ENCODE peak calls at places on chromosomes 7 and 10, in seven cellular contexts. T is spleen; V is fibroblast of mammary gland; P is heart left ventricle; W is PC-9; J is cardiac muscle cell; Z is CD8-positive, alpha-beta T cell. L is an unnamed sample.

GRCh38 chr10:78196964-78197363 is 163.3 kb downstream of the RPS24 start:
- DNase-seq in P (no peak), J (peak), V (peak), T (no peak), W (no peak), Z (no peak), L (peak)

GRCh38 chr7:143435266-143435665 is 8.0 kb upstream of the TAS2R60 start:
- DNase-seq in T (no peak), J (no peak), W (no peak), Z (no peak), P (no peak), V (peak), L (peak)

GRCh38 chr7:116499168-116500070 is at the start of gene CAV2:
- DNase-seq in Z (no peak), T (peak), J (peak), W (peak), P (peak), V (peak), L (peak)

GRCh38 chr7:2164156-2164555 is 68.6 kb downstream of the MAD1L1 start:
- DNase-seq in Z (no peak), J (no peak), V (no peak), T (no peak), P (no peak), W (no peak), L (no peak)

GRCh38 chr10:86165666-86166065 is 200.9 kb downstream of the GRID1 start:
- DNase-seq in Z (no peak), W (no peak), T (peak), P (no peak), J (no peak), V (no peak), L (no peak)

GRCh38 chr10:89301231-89301630 is 615 bp upstream of the IFIT2 start:
- DNase-seq in Z (no peak), W (no peak), T (no peak), P (no peak), V (peak), J (peak), L (peak)

GRCh38 chr10:126049741-126050140 is 153.4 kb downstream of the FANK1 start:
- DNase-seq in T (no peak), V (peak), J (peak), P (peak), W (no peak), Z (no peak), L (peak)

GRCh38 chr10:124145109-124145860 is 51.9 kb upstream of the CHST15 start:
- DNase-seq in V (peak), T (peak), P (no peak), J (peak), Z (no peak), W (peak), L (peak)

GRCh38 chr10:10533417-10533816 is 484.3 kb upstream of the CELF2 start:
- DNase-seq in T (no peak), J (no peak), V (peak), P (no peak), Z (no peak), W (no peak), L (no peak)

GRCh38 chr7:70738080-70738479 is 393.9 kb upstream of the GALNT17 start:
- DNase-seq in T (no peak), J (peak), P (no peak), W (no peak), Z (no peak), V (peak), L (peak)

GRCh38 chr7:92765725-92766124 is 70.6 kb downstream of the CDK6 start:
- DNase-seq in P (no peak), V (peak), W (peak), T (no peak), J (peak), Z (no peak), L (peak)

GRCh38 chr7:134421998-134422397 is 36.9 kb downstream of the AKR1B1 start:
- DNase-seq in V (no peak), J (no peak), P (no peak), W (no peak), Z (no peak), T (no peak), L (peak)

GRCh38 chr10:2081501-2081900 is 344.2 kb upstream of the ADARB2 start:
- DNase-seq in P (no peak), W (no peak), Z (no peak), J (no peak), V (no peak), T (no peak), L (no peak)

GRCh38 chr10:95480102-95480900 is 80.9 kb downstream of the SORBS1 start:
- DNase-seq in T (no peak), Z (no peak), V (peak), W (no peak), J (peak), P (peak), L (peak)

GRCh38 chr7:55964802-55965470 is 551 bp downstream of the NIPSNAP2 start:
- DNase-seq in V (peak), T (peak), P (peak), Z (no peak), W (peak), J (peak), L (peak)

GRCh38 chr10:3452683-3453388 is 280.3 kb upstream of the PITRM1 start:
- DNase-seq in T (no peak), J (peak), P (no peak), W (no peak), Z (no peak), V (peak), L (peak)

GRCh38 chr10:8473205-8473604 is 418.7 kb downstream of the GATA3 start:
- DNase-seq in T (no peak), P (no peak), Z (no peak), J (peak), W (no peak), V (no peak), L (peak)

GRCh38 chr10:78981257-78981969 is 87.4 kb upstream of the ZMIZ1 start:
- DNase-seq in V (no peak), P (no peak), T (no peak), Z (no peak), W (no peak), J (no peak), L (no peak)

GRCh38 chr10:13001041-13001886 is at the start of gene CCDC3:
- DNase-seq in W (no peak), Z (no peak), P (peak), T (no peak), J (peak), V (no peak), L (no peak)

GRCh38 chr10:128563904-128564303 is 437.7 kb upstream of the MKI67 start:
- DNase-seq in J (no peak), W (no peak), V (no peak), Z (no peak), P (no peak), T (no peak), L (no peak)

GRCh38 chr7:51128545-51129466 is 187.8 kb downstream of the COBL start:
- DNase-seq in J (no peak), T (no peak), Z (no peak), P (no peak), W (no peak), V (no peak), L (no peak)

DNA sequence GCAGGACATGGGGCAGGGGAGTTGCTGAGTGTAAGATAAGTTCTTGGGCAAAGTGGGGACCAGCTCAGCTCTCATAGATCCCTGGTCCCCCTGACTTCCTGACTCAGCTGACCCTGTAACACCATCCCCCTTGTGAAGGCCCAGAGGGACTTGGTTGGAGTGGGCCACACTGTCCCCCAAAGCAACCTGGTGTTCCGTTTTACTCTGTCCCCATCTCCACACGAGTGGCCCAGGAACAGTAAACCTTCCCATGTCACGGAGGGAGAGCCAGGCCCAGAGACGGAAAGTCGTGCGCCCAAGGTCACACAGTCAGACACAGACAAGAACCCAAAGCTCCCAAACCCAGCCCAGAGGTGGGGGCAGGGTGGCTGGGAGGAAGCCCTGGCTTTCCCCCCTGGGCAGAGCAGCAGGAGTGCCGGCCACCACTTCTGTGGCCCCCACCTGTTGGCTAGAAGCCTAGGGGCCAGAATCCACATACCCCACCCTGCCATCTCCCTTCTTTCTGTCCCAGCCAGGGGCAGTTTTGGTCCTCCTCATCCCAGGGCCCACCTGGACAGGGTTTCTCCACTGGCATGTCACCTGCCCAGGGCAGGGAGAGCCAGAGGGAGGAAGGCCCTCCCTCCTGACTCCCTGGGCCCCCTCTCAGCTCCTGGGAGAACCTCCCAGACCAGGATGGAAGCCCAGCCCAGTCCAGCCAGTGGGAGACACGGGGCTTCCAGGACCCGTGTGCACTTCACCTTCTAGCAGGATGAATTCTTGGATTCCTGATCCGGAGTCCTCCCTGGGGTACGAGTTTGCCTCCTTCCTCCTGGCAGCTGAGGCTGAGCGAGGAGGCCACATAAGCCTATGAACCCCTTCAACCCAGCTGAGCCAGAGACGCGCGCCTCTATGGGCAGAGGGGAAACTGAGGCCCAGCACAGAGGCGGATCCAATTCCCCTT is 20.6 kb upstream of the VPS37D start:
- DNase-seq in W (no peak), Z (no peak), T (no peak), J (no peak), P (no peak), V (no peak), L (no peak)
- H3K4me3 ChIP-seq in W (peak), Z (no peak), T (no peak), J (no peak), P (no peak), V (no peak), L (no peak)

GRCh38 chr7:112404321-112404720 is 45.9 kb upstream of the IFRD1 start:
- DNase-seq in Z (no peak), T (no peak), J (no peak), P (no peak), V (no peak), W (no peak), L (no peak)
- TF ChIP-seq CTCF in Z (no peak), T (no peak), J (no peak), P (no peak), V (no peak), W (no peak), L (no peak)

GRCh38 chr7:142377567-142377966 is 119.7 kb upstream of the PRSS58 start:
- DNase-seq in T (no peak), J (no peak), Z (no peak), V (no peak), W (no peak), P (no peak), L (no peak)

GRCh38 chr7:142375710-142376313 is 118.0 kb upstream of the PRSS58 start:
- DNase-seq in Z (no peak), V (peak), J (peak), T (no peak), P (no peak), W (peak), L (peak)

GRCh38 chr7:142371586-142372377 is 113.9 kb upstream of the PRSS58 start:
- DNase-seq in W (no peak), J (no peak), T (no peak), Z (no peak), V (no peak), P (no peak), L (no peak)

GRCh38 chr7:142376356-142376997 is 118.6 kb upstream of the PRSS58 start:
- DNase-seq in P (no peak), J (no peak), Z (no peak), T (no peak), V (no peak), W (no peak), L (no peak)

GRCh38 chr7:142372727-142373126 is 114.9 kb upstream of the PRSS58 start:
- DNase-seq in J (no peak), V (no peak), T (no peak), W (no peak), P (no peak), Z (no peak), L (no peak)
- H3K4me3 ChIP-seq in J (no peak), V (no peak), T (no peak), W (no peak), P (no peak), Z (no peak), L (no peak)

DNA sequence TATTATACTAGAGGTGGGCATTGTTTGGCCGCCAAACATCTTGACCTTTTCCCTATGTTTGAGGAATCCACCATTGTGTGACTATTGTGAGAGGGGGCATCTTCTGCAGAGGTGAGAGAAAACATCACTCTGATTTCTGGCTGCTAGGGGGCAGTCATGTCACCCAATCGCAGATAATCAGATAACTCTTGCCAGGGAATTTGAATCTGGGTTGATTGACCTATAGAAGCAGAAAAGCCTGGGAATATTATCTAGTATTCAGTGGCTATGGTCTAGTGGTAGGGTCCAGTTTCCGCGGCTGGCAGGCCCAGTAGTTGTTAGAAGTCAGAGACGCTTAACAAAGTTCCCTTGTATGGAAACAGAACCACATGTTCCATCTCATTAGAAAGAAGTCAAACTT is 808.5 kb downstream of the PHTF2 start:
- DNase-seq in Z (no peak), J (no peak), P (no peak), T (no peak), W (no peak), V (peak), L (no peak)
- TF ChIP-seq CTCF in Z (no peak), J (no peak), P (no peak), T (no peak), W (peak), V (peak), L (no peak)

GRCh38 chr10:47299989-47300931 is at the start of gene GDF10:
- DNase-seq in W (no peak), J (peak), T (no peak), Z (no peak), P (no peak), V (no peak), L (no peak)
- H3K4me3 ChIP-seq in W (no peak), J (peak), T (peak), Z (peak), P (peak), V (no peak), L (peak)

GRCh38 chr10:33107953-33108352 is 149.9 kb upstream of the ITGB1 start:
- DNase-seq in Z (no peak), J (no peak), P (no peak), T (no peak), W (no peak), V (no peak), L (no peak)

GRCh38 chr10:33109384-33109783 is 151.4 kb upstream of the ITGB1 start:
- DNase-seq in V (no peak), P (no peak), W (no peak), J (no peak), Z (no peak), T (no peak), L (no peak)

GRCh38 chr10:33109788-33110469 is 151.9 kb upstream of the ITGB1 start:
- DNase-seq in Z (no peak), V (no peak), P (no peak), W (no peak), J (no peak), T (no peak), L (no peak)

GRCh38 chr10:33103980-33104379 is 145.9 kb upstream of the ITGB1 start:
- DNase-seq in W (no peak), P (no peak), T (no peak), J (no peak), V (no peak), Z (no peak), L (no peak)

DNA sequence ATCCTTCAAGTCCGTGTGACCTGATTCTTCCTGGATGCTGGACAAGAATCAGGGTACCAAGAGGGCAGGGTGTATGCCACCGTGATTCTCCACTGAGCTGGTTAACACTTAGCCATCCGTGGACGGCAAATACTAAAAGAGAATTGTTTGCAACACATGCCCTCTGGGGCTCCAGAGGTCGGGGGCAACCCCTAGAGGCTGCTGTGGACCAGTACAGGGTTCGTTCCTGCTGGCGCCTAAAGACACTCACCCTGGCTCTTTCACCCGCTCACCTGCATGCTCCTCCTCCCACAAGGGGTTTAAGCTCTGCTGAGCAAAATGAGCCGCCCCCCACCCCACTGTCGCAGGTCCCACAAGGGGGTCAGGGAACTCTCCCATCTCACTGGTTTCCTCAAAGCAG is 148.7 kb upstream of the ITGB1 start:
- DNase-seq in V (no peak), W (no peak), Z (no peak), P (no peak), T (no peak), J (no peak), L (no peak)
- TF ChIP-seq CTCF in V (no peak), W (no peak), Z (no peak), P (no peak), T (no peak), J (no peak), L (no peak)

DNA sequence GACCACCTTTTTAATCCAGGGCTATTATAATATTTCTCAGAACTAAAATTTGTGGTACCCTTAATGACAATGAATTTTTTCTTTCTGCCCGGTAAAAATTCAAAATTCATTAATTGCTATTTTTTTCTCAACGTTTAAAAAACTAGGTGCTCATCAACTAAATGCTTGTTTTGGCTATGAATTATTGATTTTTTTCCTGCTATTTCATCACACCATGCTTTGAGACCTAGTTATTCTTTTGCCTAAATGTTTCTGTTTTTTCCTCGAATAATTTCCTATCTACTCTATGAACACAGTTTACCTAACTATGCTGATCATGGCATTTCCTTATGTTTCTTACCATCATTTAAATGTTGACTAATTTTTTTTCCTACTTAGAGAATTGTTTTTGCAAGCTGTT is 5.6 kb upstream of the CD36 start:
- DNase-seq in W (no peak), T (no peak), J (no peak), V (no peak), P (no peak), Z (no peak), L (no peak)
- H3K4me3 ChIP-seq in W (no peak), T (no peak), J (no peak), V (no peak), P (no peak), Z (no peak), L (no peak)

GRCh38 chr10:93916257-93917063 is 22.7 kb downstream of the SLC35G1 start:
- DNase-seq in P (no peak), T (no peak), J (peak), V (peak), W (no peak), Z (no peak), L (peak)

GRCh38 chr10:93926613-93927012 is 32.8 kb downstream of the SLC35G1 start:
- DNase-seq in V (no peak), J (no peak), T (no peak), P (no peak), Z (no peak), W (no peak), L (peak)

GRCh38 chr10:93917064-93917391 is 23.2 kb downstream of the SLC35G1 start:
- DNase-seq in J (no peak), T (no peak), W (no peak), V (no peak), P (no peak), Z (no peak), L (no peak)

GRCh38 chr10:93917814-93918213 is 24.0 kb downstream of the SLC35G1 start:
- DNase-seq in P (no peak), W (no peak), J (peak), T (no peak), Z (no peak), V (no peak), L (no peak)

GRCh38 chr10:93921338-93921737 is 27.6 kb downstream of the SLC35G1 start:
- DNase-seq in Z (no peak), W (no peak), T (no peak), V (no peak), P (no peak), J (no peak), L (no peak)
- TF ChIP-seq CTCF in Z (peak), W (peak), T (peak), V (peak), P (peak), J (peak), L (peak)

L was measured in fibroblast of the aortic adventitia.